ENCODE peak calls at places on chromosomes 5 and 9, in six cellular contexts. B is endodermal cell, E is HTR-8/SVneo, Q is T-helper 9 cell, N is lung, I is tibial artery. J is an unnamed sample.

GRCh38 chr9:136160321-136160938 is 41.8 kb upstream of the TMEM250 start:
- DNase-seq in B (no peak), E (no peak), Q (no peak), N (no peak), I (no peak), J (peak; percentile 74)

GRCh38 chr5:6818594-6819512 is 105.6 kb downstream of the TENT4A start:
- DNase-seq in B (peak; percentile 64), E (no peak), Q (no peak), N (no peak), I (no peak), J (no peak)

GRCh38 chr9:133690111-133690561 is 48.0 kb downstream of the SARDH start:
- DNase-seq in B (no peak), E (no peak), Q (no peak), N (peak; percentile 54), I (no peak), J (no peak)

GRCh38 chr5:96881511-96882115 is 5.3 kb downstream of the ERAP2 start:
- DNase-seq in B (no peak), E (no peak), Q (no peak), N (no peak), I (no peak), J (no peak)

GRCh38 chr9:116287721-116288120 is 134.1 kb downstream of the PAPPA start:
- DNase-seq in B (no peak), E (no peak), Q (no peak), N (no peak), I (no peak), J (no peak)

GRCh38 chr9:92607773-92608172 is 62.2 kb downstream of the IPPK start:
- DNase-seq in B (no peak), E (no peak), Q (no peak), N (no peak), I (no peak), J (no peak)

GRCh38 chr9:15541862-15542261 is 11.0 kb upstream of the CCDC171 start:
- DNase-seq in B (no peak), E (no peak), Q (no peak), N (no peak), I (no peak), J (no peak)

GRCh38 chr9:89154651-89155336 is 23.8 kb downstream of the SHC3 start:
- DNase-seq in B (no peak), E (no peak), Q (no peak), N (no peak), I (no peak), J (no peak)

GRCh38 chr9:129866373-129867137 is 31.3 kb downstream of the USP20 start:
- DNase-seq in B (peak; percentile 41), E (no peak), Q (no peak), N (no peak), I (no peak), J (peak; percentile 30)

GRCh38 chr5:154618696-154619095 is 136.5 kb upstream of the LARP1 start:
- DNase-seq in B (no peak), E (no peak), Q (no peak), N (no peak), I (no peak), J (no peak)

GRCh38 chr5:91848453-91848852 is 465.3 kb upstream of the ARRDC3 start:
- DNase-seq in B (no peak), E (peak; percentile 46), Q (no peak), N (no peak), I (no peak), J (no peak)

GRCh38 chr9:107738789-107739188 is 249.2 kb upstream of the KLF4 start:
- DNase-seq in B (no peak), E (no peak), Q (no peak), N (no peak), I (peak; percentile 38), J (no peak)

GRCh38 chr5:150576449-150576949 is 64.0 kb upstream of the SYNPO start:
- DNase-seq in B (no peak), E (no peak), Q (no peak), N (no peak), I (no peak), J (no peak)

GRCh38 chr5:111863801-111864200 is 106.8 kb upstream of the NREP start:
- DNase-seq in B (no peak), E (no peak), Q (no peak), N (no peak), I (no peak), J (no peak)

GRCh38 chr9:121781701-121782464 is 130.4 kb downstream of the DAB2IP start:
- DNase-seq in B (peak; percentile 39), E (no peak), Q (no peak), N (no peak), I (peak; percentile 18), J (no peak)

GRCh38 chr9:21084242-21084850 is 6.6 kb upstream of the IFNB1 start:
- DNase-seq in B (no peak), E (no peak), Q (no peak), N (no peak), I (no peak), J (no peak)

GRCh38 chr5:110027527-110028322 is 338.0 kb downstream of the MAN2A1 start:
- DNase-seq in B (no peak), E (no peak), Q (no peak), N (no peak), I (no peak), J (no peak)

GRCh38 chr5:59188415-59189225 is 605.7 kb downstream of the RAB3C start:
- DNase-seq in B (peak; percentile 81), E (peak; percentile 41), Q (peak; percentile 44), N (peak; percentile 72), I (peak; percentile 65), J (peak; percentile 10)

GRCh38 chr9:15113288-15113687 is 193.7 kb downstream of the TTC39B start:
- DNase-seq in B (no peak), E (no peak), Q (no peak), N (no peak), I (no peak), J (no peak)

GRCh38 chr9:107029146-107029545 is 166.2 kb downstream of the ZNF462 start:
- DNase-seq in B (no peak), E (no peak), Q (no peak), N (no peak), I (no peak), J (no peak)

GRCh38 chr5:111511174-111512025 is 935 bp downstream of the STARD4 start:
- DNase-seq in B (no peak), E (no peak), Q (no peak), N (no peak), I (no peak), J (no peak)

GRCh38 chr9:137195525-137196220 is 4.9 kb downstream of the TPRN start:
- DNase-seq in B (no peak), E (no peak), Q (no peak), N (no peak), I (no peak), J (no peak)

GRCh38 chr9:19379283-19379682 is 753 bp downstream of the RPS6 start:
- DNase-seq in B (no peak), E (no peak), Q (no peak), N (no peak), I (no peak), J (no peak)

GRCh38 chr5:147303251-147303650 is 68.4 kb downstream of the STK32A start:
- DNase-seq in B (no peak), E (no peak), Q (no peak), N (peak; percentile 62), I (no peak), J (no peak)

GRCh38 chr9:97706246-97706645 is 9.1 kb upstream of the XPA start:
- DNase-seq in B (no peak), E (no peak), Q (no peak), N (no peak), I (no peak), J (no peak)

GRCh38 chr5:180201051-180201987 is 7.7 kb downstream of the RASGEF1C start:
- DNase-seq in B (peak; percentile 90), E (peak; percentile 61), Q (no peak), N (no peak), I (no peak), J (peak; percentile 93)

GRCh38 chr5:124913329-124913653 is 166.9 kb upstream of the ZNF608 start:
- DNase-seq in B (no peak), E (no peak), Q (no peak), N (no peak), I (no peak), J (no peak)

GRCh38 chr5:112338681-112339337 is 80.3 kb downstream of the EPB41L4A start:
- DNase-seq in B (peak; percentile 57), E (no peak), Q (no peak), N (no peak), I (peak; percentile 49), J (no peak)

GRCh38 chr5:143758750-143759149 is 53.2 kb upstream of the HMHB1 start:
- DNase-seq in B (no peak), E (no peak), Q (no peak), N (no peak), I (no peak), J (no peak)

GRCh38 chr5:111859031-111859430 is 102.0 kb upstream of the NREP start:
- DNase-seq in B (no peak), E (no peak), Q (no peak), N (no peak), I (no peak), J (no peak)

GRCh38 chr9:117317192-117317591 is 97.7 kb downstream of the ASTN2 start:
- DNase-seq in B (no peak), E (no peak), Q (no peak), N (no peak), I (no peak), J (no peak)

GRCh38 chr5:875931-876330 is 16.7 kb downstream of the BRD9 start:
- DNase-seq in B (no peak), E (no peak), Q (no peak), N (no peak), I (no peak), J (no peak)

GRCh38 chr9:132809677-132810076 is 68.4 kb downstream of the AK8 start:
- DNase-seq in B (no peak), E (no peak), Q (no peak), N (no peak), I (no peak), J (no peak)

GRCh38 chr9:107734231-107735014 is 244.9 kb upstream of the KLF4 start:
- DNase-seq in B (no peak), E (no peak), Q (no peak), N (no peak), I (peak; percentile 34), J (no peak)

GRCh38 chr9:85202596-85202995 is 533.1 kb downstream of the NTRK2 start:
- DNase-seq in B (peak; percentile 48), E (no peak), Q (no peak), N (no peak), I (no peak), J (no peak)

GRCh38 chr9:8857330-8858249 is 1058.0 kb upstream of the DMAC1 start:
- DNase-seq in B (peak; percentile 86), E (no peak), Q (no peak), N (peak; percentile 31), I (peak; percentile 63), J (peak; percentile 81)

GRCh38 chr9:25678147-25678666 is at the start of gene TUSC1:
- DNase-seq in B (peak; percentile 72), E (peak; percentile 60), Q (no peak), N (peak; percentile 86), I (peak; percentile 83), J (peak; percentile 20)

J was measured in H7.